ENCODE peak calls at places on chromosomes 13 and 19, in eight cellular contexts. Y is spleen; Z is nucleus accumbens; T is activated CD4-positive, CD25-positive, alpha-beta regulatory T cell treated with anti-CD3 and anti-CD28 coated beads, Interleukin-2, amount 50 U/mL, for 72 hours; Q is mucosa of descending colon; K is KBM-7; H is stimulated activated CD8-positive, alpha-beta memory T cell treated with anti-CD3 and anti-CD28 coated beads, Interleukin-4, amount 100 ng/mL, for 1 hour; W is activated T-helper 1 cell treated with Interleukin-2 at 50 U/mL for 16 hours. I is an unnamed sample.
A peak's percentile ranks its signal among the peaks of the same experiment; 100 is the strongest.

GRCh38 chr13:51729853-51730553 is 74.0 kb downstream of the DHRS12 start:
- DNase-seq in Y (no peak), Z (no peak), T (no peak), Q (no peak), K (no peak), H (no peak), W (no peak), I (no peak)

GRCh38 chr13:106377341-106377740 is 158.1 kb downstream of the EFNB2 start:
- DNase-seq in Y (no peak), Z (no peak), T (no peak), Q (no peak), K (no peak), H (no peak), W (no peak), I (no peak)

GRCh38 chr13:30045916-30046704 is 195.7 kb upstream of the UBL3 start:
- DNase-seq in Y (no peak), Z (no peak), T (no peak), Q (peak; percentile 36), K (peak; percentile 22), H (no peak), W (no peak), I (no peak)

GRCh38 chr19:3249408-3249807 is 24.9 kb downstream of the CELF5 start:
- DNase-seq in Y (no peak), Z (no peak), T (peak; percentile 38), Q (no peak), K (peak; percentile 35), H (no peak), W (no peak), I (no peak)

GRCh38 chr19:17061691-17062090 is 13.6 kb downstream of the HAUS8 start:
- DNase-seq in Y (no peak), Z (no peak), T (no peak), Q (peak; percentile 77), K (no peak), H (no peak), W (no peak), I (no peak)

GRCh38 chr13:30159446-30159839 is 147.9 kb downstream of the KATNAL1 start:
- DNase-seq in Y (no peak), Z (no peak), T (no peak), Q (no peak), K (no peak), H (no peak), W (no peak), I (no peak)

GRCh38 chr13:92843549-92843948 is 383.1 kb upstream of the GPC6 start:
- DNase-seq in Y (no peak), Z (no peak), T (no peak), Q (no peak), K (peak; percentile 11), H (no peak), W (no peak), I (no peak)

GRCh38 chr13:57582032-57582431 is 49.5 kb upstream of the PCDH17 start:
- DNase-seq in Y (peak; percentile 58), Z (no peak), T (no peak), Q (no peak), K (no peak), H (no peak), W (no peak), I (no peak)

GRCh38 chr19:46678110-46678732 is 17.2 kb upstream of the DACT3 start:
- DNase-seq in Y (peak; percentile 75), Z (no peak), T (peak; percentile 69), Q (no peak), K (peak; percentile 21), H (peak; percentile 25), W (peak; percentile 15), I (peak; percentile 29)

GRCh38 chr19:50664204-50664603 is 15.0 kb downstream of the C19orf81 start:
- DNase-seq in Y (no peak), Z (no peak), T (no peak), Q (no peak), K (no peak), H (no peak), W (no peak), I (no peak)

GRCh38 chr19:1011831-1012333 is 9.0 kb downstream of the TMEM259 start:
- DNase-seq in Y (no peak), Z (no peak), T (no peak), Q (no peak), K (no peak), H (no peak), W (no peak), I (no peak)

GRCh38 chr19:36771275-36772231 is 1.1 kb downstream of the ZNF850 start:
- DNase-seq in Y (peak; percentile 76), Z (no peak), T (peak; percentile 35), Q (peak; percentile 68), K (peak; percentile 88), H (no peak), W (no peak), I (no peak)

GRCh38 chr13:82815791-82816190 is 1066.5 kb downstream of the SLITRK1 start:
- DNase-seq in Y (no peak), Z (no peak), T (no peak), Q (no peak), K (no peak), H (no peak), W (no peak), I (no peak)

GRCh38 chr19:42202290-42202867 is 15.1 kb downstream of the DEDD2 start:
- DNase-seq in Y (no peak), Z (no peak), T (no peak), Q (no peak), K (no peak), H (no peak), W (no peak), I (no peak)

GRCh38 chr19:28881616-28882015 is 331.3 kb downstream of the UQCRFS1 start:
- DNase-seq in Y (no peak), Z (no peak), T (no peak), Q (no peak), K (no peak), H (no peak), W (no peak), I (no peak)

GRCh38 chr19:49594157-49595005 is 3.4 kb downstream of the PRR12 start:
- DNase-seq in Y (peak; percentile 79), Z (no peak), T (no peak), Q (no peak), K (no peak), H (no peak), W (no peak), I (no peak)

GRCh38 chr19:55266404-55266803 is 7.6 kb upstream of the PPP6R1 start:
- DNase-seq in Y (no peak), Z (no peak), T (no peak), Q (no peak), K (no peak), H (no peak), W (no peak), I (no peak)

GRCh38 chr13:100514788-100515409 is 73.7 kb downstream of the GGACT start:
- DNase-seq in Y (peak; percentile 91), Z (no peak), T (peak; percentile 73), Q (peak; percentile 91), K (peak; percentile 82), H (peak; percentile 46), W (peak; percentile 52), I (peak; percentile 30)

GRCh38 chr13:34867590-34867989 is 74.5 kb upstream of the NBEA start:
- DNase-seq in Y (no peak), Z (no peak), T (no peak), Q (no peak), K (no peak), H (no peak), W (no peak), I (no peak)

GRCh38 chr19:39413903-39414608 is 1.6 kb downstream of the PLEKHG2 start:
- DNase-seq in Y (peak; percentile 87), Z (no peak), T (no peak), Q (peak; percentile 38), K (peak; percentile 19), H (no peak), W (no peak), I (no peak)

GRCh38 chr19:39599116-39599515 is 3.2 kb upstream of the LGALS13 start:
- DNase-seq in Y (no peak), Z (no peak), T (no peak), Q (peak; percentile 20), K (peak; percentile 20), H (no peak), W (no peak), I (no peak)

GRCh38 chr13:25934127-25934526 is 117.7 kb downstream of the SHISA2 start:
- DNase-seq in Y (no peak), Z (no peak), T (no peak), Q (no peak), K (no peak), H (no peak), W (no peak), I (no peak)

GRCh38 chr13:44403720-44404063 is 30.1 kb downstream of the SERP2 start:
- DNase-seq in Y (no peak), Z (no peak), T (no peak), Q (no peak), K (no peak), H (no peak), W (no peak), I (no peak)

GRCh38 chr19:8305798-8306197 is 2.4 kb downstream of the CD320 start:
- DNase-seq in Y (peak; percentile 12), Z (no peak), T (peak; percentile 25), Q (no peak), K (no peak), H (no peak), W (no peak), I (no peak)

GRCh38 chr19:10583021-10583776 is 3.9 kb downstream of the AP1M2 start:
- DNase-seq in Y (no peak), Z (no peak), T (no peak), Q (no peak), K (peak; percentile 20), H (no peak), W (no peak), I (no peak)

GRCh38 chr13:98052412-98052811 is 90.5 kb upstream of the FARP1 start:
- DNase-seq in Y (no peak), Z (no peak), T (no peak), Q (no peak), K (no peak), H (no peak), W (no peak), I (no peak)

GRCh38 chr19:35585844-35586243 is at the start of gene PMIS2:
- DNase-seq in Y (no peak), Z (no peak), T (no peak), Q (no peak), K (no peak), H (no peak), W (no peak), I (no peak)